ENCODE peak calls at places on chromosomes 3 and 15, in ten cellular contexts. O is upper lobe of right lung, N is glutamatergic neuron, R is astrocyte of the spinal cord, Z is omental fat pad, V is GM10248, E is neural progenitor cell, G is progenitor cell of endocrine pancreas, A is GM13977, S is fibroblast of mammary gland. H is an unnamed sample.

GRCh38 chr15:51172190-51172589 is 77.5 kb upstream of the TNFAIP8L3 start:
- DNase-seq in O (no peak), N (no peak), R (no peak), Z (no peak), V (no peak), E (no peak), G (no peak), A (no peak), S (peak), H (no peak)

GRCh38 chr3:32577174-32577573 is 6.5 kb upstream of the DYNC1LI1 start:
- DNase-seq in O (no peak), N (no peak), R (no peak), Z (no peak), V (no peak), E (no peak), G (no peak), A (no peak), S (no peak), H (no peak)

GRCh38 chr15:44569316-44569715 is 32.4 kb downstream of the EIF3J start:
- DNase-seq in O (no peak), N (no peak), R (no peak), Z (no peak), V (no peak), E (no peak), G (no peak), A (no peak), S (no peak), H (no peak)

GRCh38 chr3:6861331-6861988 is 545 bp downstream of the GRM7 start:
- DNase-seq in O (no peak), N (peak), R (peak), Z (no peak), V (peak), E (peak), G (no peak), A (peak), S (no peak), H (peak)

GRCh38 chr3:136819784-136820640 is 1.1 kb downstream of the SLC35G2 start:
- DNase-seq in O (peak), N (peak), R (peak), Z (no peak), V (no peak), E (peak), G (peak), A (peak), S (peak), H (no peak)

GRCh38 chr3:128845119-128845518 is 34.3 kb upstream of the ACAD9 start:
- DNase-seq in O (no peak), N (peak), R (no peak), Z (no peak), V (peak), E (peak), G (no peak), A (peak), S (no peak), H (no peak)

GRCh38 chr3:197953881-197954280 is 3.9 kb downstream of the RPL35A start:
- DNase-seq in O (no peak), N (no peak), R (peak), Z (no peak), V (no peak), E (no peak), G (no peak), A (no peak), S (peak), H (no peak)

GRCh38 chr15:25178835-25179672 is 224.3 kb downstream of the SNRPN start:
- DNase-seq in O (peak), N (peak), R (no peak), Z (no peak), V (no peak), E (no peak), G (peak), A (peak), S (no peak), H (peak)

GRCh38 chr15:51183076-51183475 is 88.4 kb upstream of the TNFAIP8L3 start:
- DNase-seq in O (no peak), N (no peak), R (no peak), Z (no peak), V (no peak), E (no peak), G (no peak), A (no peak), S (no peak), H (no peak)

GRCh38 chr3:172317984-172318383 is 130.3 kb downstream of the GHSR start:
- DNase-seq in O (no peak), N (peak), R (peak), Z (no peak), V (peak), E (no peak), G (no peak), A (peak), S (peak), H (no peak)

GRCh38 chr15:36888018-36888992 is 212.0 kb downstream of the MEIS2 start:
- DNase-seq in O (no peak), N (peak), R (no peak), Z (no peak), V (no peak), E (peak), G (no peak), A (no peak), S (peak), H (no peak)

GRCh38 chr3:72279068-72279598 is 494.2 kb upstream of the PROK2 start:
- DNase-seq in O (no peak), N (no peak), R (no peak), Z (no peak), V (no peak), E (no peak), G (no peak), A (no peak), S (no peak), H (no peak)

GRCh38 chr3:67018105-67018788 is 20.1 kb downstream of the KBTBD8 start:
- DNase-seq in O (no peak), N (no peak), R (peak), Z (no peak), V (no peak), E (no peak), G (no peak), A (no peak), S (peak), H (no peak)

GRCh38 chr3:119175869-119176756 is 2.7 kb downstream of the UPK1B start:
- DNase-seq in O (no peak), N (no peak), R (peak), Z (no peak), V (no peak), E (no peak), G (no peak), A (no peak), S (peak), H (no peak)

GRCh38 chr15:29124581-29125381 is 144.8 kb downstream of the NSMCE3 start:
- DNase-seq in O (no peak), N (peak), R (peak), Z (no peak), V (no peak), E (peak), G (no peak), A (no peak), S (no peak), H (no peak)

GRCh38 chr3:119349353-119349752 is 55.2 kb downstream of the ARHGAP31 start:
- DNase-seq in O (no peak), N (no peak), R (no peak), Z (no peak), V (no peak), E (peak), G (no peak), A (no peak), S (no peak), H (no peak)

GRCh38 chr15:36972704-36973103 is 127.6 kb downstream of the MEIS2 start:
- DNase-seq in O (no peak), N (no peak), R (no peak), Z (no peak), V (no peak), E (no peak), G (no peak), A (no peak), S (no peak), H (no peak)

GRCh38 chr15:79030470-79030869 is 60.1 kb downstream of the RASGRF1 start:
- DNase-seq in O (no peak), N (no peak), R (no peak), Z (no peak), V (no peak), E (no peak), G (no peak), A (no peak), S (no peak), H (no peak)

GRCh38 chr3:171155122-171155700 is 128.7 kb upstream of the SLC2A2 start:
- DNase-seq in O (no peak), N (no peak), R (no peak), Z (no peak), V (no peak), E (no peak), G (no peak), A (no peak), S (no peak), H (no peak)

GRCh38 chr3:49253512-49253911 is 23.5 kb downstream of the C3orf62 start:
- DNase-seq in O (no peak), N (no peak), R (no peak), Z (no peak), V (peak), E (no peak), G (no peak), A (peak), S (no peak), H (no peak)

GRCh38 chr3:113685956-113686721 is 10.3 kb downstream of the USF3 start:
- DNase-seq in O (no peak), N (no peak), R (peak), Z (no peak), V (no peak), E (no peak), G (no peak), A (no peak), S (peak), H (no peak)

GRCh38 chr3:16897254-16897926 is 12.6 kb downstream of the PLCL2 start:
- DNase-seq in O (no peak), N (no peak), R (no peak), Z (no peak), V (peak), E (no peak), G (no peak), A (no peak), S (peak), H (no peak)

GRCh38 chr3:133301194-133301593 is 98.7 kb upstream of the BFSP2 start:
- DNase-seq in O (no peak), N (no peak), R (peak), Z (no peak), V (no peak), E (no peak), G (no peak), A (no peak), S (peak), H (no peak)

GRCh38 chr15:50135123-50135541 is 16.1 kb upstream of the ATP8B4 start:
- DNase-seq in O (no peak), N (no peak), R (no peak), Z (no peak), V (no peak), E (no peak), G (no peak), A (no peak), S (peak), H (no peak)

GRCh38 chr3:73733796-73734195 is 109.1 kb upstream of the PDZRN3 start:
- DNase-seq in O (no peak), N (no peak), R (no peak), Z (no peak), V (no peak), E (no peak), G (no peak), A (no peak), S (no peak), H (no peak)

GRCh38 chr3:116341916-116342315 is 103.4 kb downstream of the LSAMP start:
- DNase-seq in O (no peak), N (no peak), R (no peak), Z (no peak), V (no peak), E (no peak), G (no peak), A (no peak), S (no peak), H (no peak)

GRCh38 chr3:150439657-150440056 is 31.6 kb downstream of the TSC22D2 start:
- DNase-seq in O (no peak), N (no peak), R (no peak), Z (no peak), V (no peak), E (no peak), G (no peak), A (no peak), S (peak), H (no peak)

GRCh38 chr15:56146756-56147155 is 96.9 kb downstream of the RFX7 start:
- DNase-seq in O (no peak), N (no peak), R (no peak), Z (no peak), V (no peak), E (no peak), G (no peak), A (no peak), S (peak), H (no peak)

GRCh38 chr3:53845103-53845880 is 927 bp downstream of the CHDH start:
- DNase-seq in O (peak), N (peak), R (peak), Z (no peak), V (peak), E (peak), G (no peak), A (peak), S (peak), H (no peak)

GRCh38 chr15:99985878-99986277 is 252.6 kb upstream of the LYSMD4 start:
- DNase-seq in O (no peak), N (no peak), R (no peak), Z (no peak), V (no peak), E (no peak), G (no peak), A (no peak), S (no peak), H (no peak)

GRCh38 chr15:51267714-51268105 is 70.7 kb downstream of the CYP19A1 start:
- DNase-seq in O (no peak), N (no peak), R (no peak), Z (no peak), V (no peak), E (peak), G (no peak), A (no peak), S (no peak), H (no peak)

GRCh38 chr15:70618929-70619328 is 144.4 kb downstream of the UACA start:
- DNase-seq in O (no peak), N (no peak), R (no peak), Z (no peak), V (no peak), E (no peak), G (no peak), A (no peak), S (no peak), H (no peak)

GRCh38 chr3:82741346-82741745 is 979.9 kb upstream of the GBE1 start:
- DNase-seq in O (no peak), N (no peak), R (no peak), Z (no peak), V (no peak), E (no peak), G (no peak), A (no peak), S (no peak), H (no peak)

GRCh38 chr15:24068102-24068501 is 381.0 kb upstream of the NDN start:
- DNase-seq in O (no peak), N (no peak), R (no peak), Z (no peak), V (no peak), E (no peak), G (no peak), A (no peak), S (no peak), H (no peak)

GRCh38 chr3:160343132-160343531 is 55.9 kb downstream of the IFT80 start:
- DNase-seq in O (no peak), N (no peak), R (peak), Z (no peak), V (no peak), E (peak), G (no peak), A (peak), S (peak), H (no peak)
- TF ChIP-seq CTCF in O (peak), N (peak), R (peak), Z (no peak), V (peak), E (peak), G (peak), A (peak), S (peak), H (peak)

DNA sequence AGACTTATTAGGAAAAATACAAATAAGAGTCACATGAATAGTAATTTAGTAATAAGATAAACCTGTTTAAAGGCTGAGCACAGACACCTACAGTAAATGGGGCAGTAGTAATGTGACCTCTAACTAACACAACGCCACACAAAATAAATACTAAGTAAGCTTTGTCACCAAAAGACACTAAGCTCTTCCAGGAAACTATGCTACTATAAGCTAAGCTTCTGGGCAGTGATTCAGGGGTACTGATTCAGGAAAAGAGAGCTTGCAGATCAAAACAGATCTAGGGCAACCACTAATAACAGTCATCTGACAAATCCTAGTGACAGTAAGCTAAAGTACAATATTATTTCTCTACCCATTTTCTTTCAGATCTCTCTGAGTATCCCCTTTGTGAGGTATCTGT is 68.8 kb downstream of the PLOD2 start:
- DNase-seq in O (no peak), N (no peak), R (peak), Z (no peak), V (no peak), E (no peak), G (no peak), A (no peak), S (peak), H (no peak)
- TF ChIP-seq CTCF in O (no peak), N (no peak), R (no peak), Z (no peak), V (no peak), E (no peak), G (no peak), A (no peak), S (no peak), H (no peak)

GRCh38 chr15:38252481-38253311 is at the start of gene SPRED1:
- DNase-seq in O (peak), N (peak), R (no peak), Z (no peak), V (peak), E (peak), G (peak), A (peak), S (peak), H (no peak)

GRCh38 chr15:38255690-38256089 is 3.1 kb downstream of the SPRED1 start:
- DNase-seq in O (no peak), N (no peak), R (no peak), Z (no peak), V (no peak), E (no peak), G (no peak), A (no peak), S (no peak), H (no peak)

GRCh38 chr15:38253448-38253847 is 812 bp downstream of the SPRED1 start:
- DNase-seq in O (no peak), N (no peak), R (peak), Z (no peak), V (no peak), E (peak), G (no peak), A (no peak), S (peak), H (no peak)

GRCh38 chr15:38254065-38254883 is 1.6 kb downstream of the SPRED1 start:
- DNase-seq in O (no peak), N (no peak), R (peak), Z (no peak), V (peak), E (peak), G (no peak), A (peak), S (peak), H (no peak)

DNA sequence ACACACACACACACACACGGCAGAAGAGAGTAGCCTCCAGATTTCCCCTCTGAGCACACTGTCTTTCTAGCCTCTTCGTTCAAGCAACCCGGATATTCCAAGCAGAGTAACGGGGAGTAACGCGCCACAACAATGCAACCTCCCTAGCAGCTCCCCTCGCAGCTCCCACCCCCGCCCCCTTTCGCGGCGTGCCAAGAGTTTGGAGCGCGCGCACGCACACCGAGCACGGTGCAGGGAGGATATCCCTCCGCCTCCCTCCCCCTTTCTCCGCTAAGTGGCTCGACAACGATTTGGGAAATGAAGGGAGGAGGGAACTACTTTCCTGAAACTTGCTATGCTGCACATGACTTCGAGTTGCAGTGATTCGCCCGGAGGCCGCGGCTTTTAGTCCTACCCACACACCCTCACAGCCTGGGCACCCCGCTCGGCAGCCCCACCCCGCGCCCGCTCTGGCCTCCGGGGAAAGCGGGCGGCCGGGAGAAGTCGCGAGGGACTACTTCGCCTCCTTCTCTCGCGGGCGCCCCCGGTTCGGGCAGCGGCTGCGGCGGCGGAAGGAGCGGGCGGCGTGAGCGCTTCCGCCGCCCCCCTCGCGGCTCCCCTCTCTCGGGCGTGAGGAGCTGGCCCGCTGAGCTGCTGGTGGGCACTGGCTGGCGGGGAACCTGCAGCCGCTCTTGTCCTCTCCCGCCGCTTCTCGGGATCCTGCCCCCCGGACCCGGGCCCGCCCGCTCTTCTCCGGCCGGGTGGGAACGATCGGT is 733 bp upstream of the SPRED1 start:
- DNase-seq in O (peak), N (peak), R (peak), Z (peak), V (peak), E (peak), G (peak), A (peak), S (peak), H (no peak)
- TF ChIP-seq CTCF in O (peak), N (no peak), R (no peak), Z (no peak), V (no peak), E (no peak), G (no peak), A (no peak), S (no peak), H (no peak)

GRCh38 chr3:111862415-111862814 is 3.4 kb downstream of the PHLDB2 start:
- DNase-seq in O (no peak), N (peak), R (no peak), Z (no peak), V (no peak), E (peak), G (no peak), A (no peak), S (no peak), H (no peak)

GRCh38 chr3:111863942-111864341 is 4.9 kb downstream of the PHLDB2 start:
- DNase-seq in O (no peak), N (no peak), R (no peak), Z (no peak), V (no peak), E (no peak), G (no peak), A (no peak), S (no peak), H (no peak)

GRCh38 chr3:111867889-111868426 is 8.9 kb downstream of the PHLDB2 start:
- DNase-seq in O (no peak), N (no peak), R (no peak), Z (no peak), V (no peak), E (no peak), G (no peak), A (no peak), S (no peak), H (no peak)

GRCh38 chr3:111862974-111863373 is 3.9 kb downstream of the PHLDB2 start:
- DNase-seq in O (no peak), N (no peak), R (no peak), Z (no peak), V (no peak), E (no peak), G (no peak), A (no peak), S (no peak), H (no peak)

DNA sequence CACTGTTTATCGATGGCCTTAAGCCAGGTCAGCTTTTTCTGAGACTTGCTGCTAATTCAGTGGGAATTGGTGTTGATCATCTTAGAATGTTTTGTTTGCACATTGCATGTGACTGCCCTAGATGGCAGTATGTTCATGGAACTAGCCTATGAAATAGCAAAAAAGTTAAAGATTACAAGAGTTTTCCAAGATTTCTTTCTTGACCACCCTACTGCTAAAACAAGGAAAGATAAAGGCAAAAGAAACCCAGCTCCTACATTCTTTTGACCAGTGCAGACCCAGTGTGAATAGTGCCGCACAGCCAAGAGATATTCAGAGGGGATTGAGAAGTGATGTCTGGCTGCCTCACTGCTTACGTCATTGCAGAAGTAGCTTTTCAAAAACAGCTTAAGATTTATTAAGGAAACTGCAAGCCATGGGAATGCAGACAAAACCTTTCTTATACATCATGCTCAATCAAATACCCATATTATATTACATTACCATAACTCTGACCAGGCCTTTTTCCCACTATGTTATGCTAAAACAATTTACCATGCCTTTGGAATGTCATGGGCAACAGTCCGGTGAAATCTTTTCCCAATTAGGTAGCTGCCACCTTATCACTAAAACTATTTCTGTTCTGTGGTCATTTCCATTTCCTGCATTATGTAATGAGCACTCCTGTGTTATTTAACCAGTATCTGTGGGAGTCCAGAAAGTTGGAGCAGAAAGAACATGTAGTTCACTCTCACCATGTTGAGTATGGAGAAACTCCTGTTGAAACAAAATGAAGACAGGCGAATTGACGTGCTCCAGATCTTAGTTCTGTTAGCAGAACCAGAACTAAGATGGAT is 6.0 kb downstream of the PHLDB2 start:
- DNase-seq in O (no peak), N (no peak), R (peak), Z (no peak), V (no peak), E (no peak), G (no peak), A (no peak), S (peak), H (no peak)
- TF ChIP-seq CTCF in O (no peak), N (no peak), R (peak), Z (no peak), V (no peak), E (no peak), G (no peak), A (peak), S (peak), H (peak)

H was measured in D721Med.